ENCODE peak calls at places on chromosomes 2 and 18, in seven cellular contexts. Y is activated T-helper 1 cell treated with Interleukin-2 at 50 U/mL for 16 hours, I is DND-41, Q is NCI-H1436, J is WERI-Rb-1, F is GM04503, V is mammary epithelial cell. T is an unnamed sample.

GRCh38 chr2:234630676-234631350 is 133.9 kb upstream of the ARL4C start:
- DNase-seq in J (no peak), F (no peak), I (no peak), Q (no peak), Y (no peak), V (peak; percentile 30), T (no peak)

GRCh38 chr2:204170419-204170818 is 233.9 kb downstream of the ICOS start:
- DNase-seq in F (no peak), V (no peak), J (peak; percentile 88), Y (no peak), I (no peak), Q (no peak), T (no peak)

GRCh38 chr18:5966514-5966913 is 71.2 kb upstream of the TMEM200C start:
- DNase-seq in V (no peak), J (no peak), I (no peak), Q (no peak), F (no peak), Y (no peak), T (no peak)

GRCh38 chr2:73117441-73117840 is 4.7 kb upstream of the RAB11FIP5 start:
- DNase-seq in V (no peak), I (no peak), Y (no peak), Q (no peak), F (no peak), J (no peak), T (no peak)

GRCh38 chr18:12991839-12992216 is 666 bp downstream of the CEP192 start:
- DNase-seq in V (no peak), J (no peak), I (no peak), F (no peak), Y (no peak), Q (no peak), T (no peak)

GRCh38 chr2:74593826-74594467 is 39.4 kb downstream of the DOK1 start:
- DNase-seq in J (no peak), Y (no peak), Q (no peak), F (no peak), I (no peak), V (no peak), T (no peak)

GRCh38 chr2:29590211-29590610 is 331.2 kb downstream of the ALK start:
- DNase-seq in F (no peak), J (no peak), Y (no peak), V (no peak), I (no peak), Q (no peak), T (no peak)

GRCh38 chr2:133421516-133422324 is 146.5 kb downstream of the NCKAP5 start:
- DNase-seq in V (no peak), I (no peak), J (peak; percentile 29), F (no peak), Y (no peak), Q (no peak), T (no peak)

GRCh38 chr2:8906208-8906607 is 68.8 kb upstream of the KIDINS220 start:
- DNase-seq in V (peak; percentile 87), F (no peak), Q (no peak), J (no peak), I (no peak), Y (no peak), T (no peak)

GRCh38 chr2:181805228-181806038 is 86.1 kb upstream of the ITPRID2 start:
- DNase-seq in Q (no peak), V (no peak), F (peak; percentile 93), J (no peak), Y (no peak), I (no peak), T (peak; percentile 46)

GRCh38 chr2:236871500-236872001 is 214.1 kb upstream of the COPS8 start:
- DNase-seq in F (peak; percentile 94), V (peak; percentile 92), I (no peak), Y (no peak), J (peak; percentile 78), Q (no peak), T (peak; percentile 90)

GRCh38 chr18:63178526-63178880 is 141.1 kb downstream of the BCL2 start:
- DNase-seq in I (peak; percentile 62), J (no peak), Q (peak; percentile 60), F (no peak), V (no peak), Y (no peak), T (no peak)

GRCh38 chr2:4354678-4355077 is 651.3 kb downstream of the DCDC2C start:
- DNase-seq in J (peak; percentile 79), Y (no peak), V (no peak), F (no peak), I (peak; percentile 19), Q (no peak), T (no peak)

GRCh38 chr2:224958466-224958857 is 83.8 kb downstream of the DOCK10 start:
- DNase-seq in Q (no peak), Y (no peak), J (no peak), F (peak; percentile 72), V (no peak), I (no peak), T (peak; percentile 68)

T was measured in GM04504.